ENCODE peak calls at places on chromosome 22, in six cellular contexts. V, B, G, K, N and L are unnamed samples.

GRCh38 chr22:31818481-31819392 is 64.9 kb downstream of the DEPDC5 start:
- DNase-seq in V (no peak), B (no peak), G (peak), K (peak), N (no peak), L (peak)

GRCh38 chr22:27523711-27524110 is 277.8 kb downstream of the MN1 start:
- DNase-seq in V (no peak), B (no peak), G (no peak), K (no peak), N (no peak), L (no peak)

GRCh38 chr22:39960791-39961746 is 872 bp downstream of the TMA7B start:
- DNase-seq in V (peak), B (no peak), G (peak), K (peak), N (no peak), L (peak)

GRCh38 chr22:27760474-27760873 is 41.1 kb downstream of the MN1 start:
- DNase-seq in V (no peak), B (no peak), G (no peak), K (no peak), N (no peak), L (no peak)

GRCh38 chr22:27195516-27195915 is 538.1 kb downstream of the MIAT start:
- DNase-seq in V (no peak), B (no peak), G (no peak), K (no peak), N (no peak), L (no peak)

GRCh38 chr22:28728002-28728401 is 13.6 kb downstream of the CHEK2 start:
- DNase-seq in V (no peak), B (no peak), G (no peak), K (no peak), N (no peak), L (no peak)

GRCh38 chr22:43346521-43346929 is 3.4 kb upstream of the SCUBE1 start:
- DNase-seq in V (peak), B (peak), G (peak), K (peak), N (peak), L (peak)

GRCh38 chr22:19599004-19599403 is 74.8 kb upstream of the CLDN5 start:
- DNase-seq in V (no peak), B (no peak), G (no peak), K (no peak), N (no peak), L (no peak)

GRCh38 chr22:44098021-44098739 is 74.1 kb downstream of the PARVB start:
- DNase-seq in V (no peak), B (no peak), G (no peak), K (no peak), N (no peak), L (no peak)

GRCh38 chr22:23069502-23070357 is 589 bp upstream of the GNAZ start:
- DNase-seq in V (peak), B (peak), G (peak), K (peak), N (peak), L (peak)

GRCh38 chr22:17117890-17118289 is 3.3 kb downstream of the TMEM121B start:
- DNase-seq in V (no peak), B (no peak), G (no peak), K (no peak), N (no peak), L (no peak)
- H3K4me3 ChIP-seq in V (no peak), B (no peak), G (no peak), K (no peak), N (no peak), L (no peak)

DNA sequence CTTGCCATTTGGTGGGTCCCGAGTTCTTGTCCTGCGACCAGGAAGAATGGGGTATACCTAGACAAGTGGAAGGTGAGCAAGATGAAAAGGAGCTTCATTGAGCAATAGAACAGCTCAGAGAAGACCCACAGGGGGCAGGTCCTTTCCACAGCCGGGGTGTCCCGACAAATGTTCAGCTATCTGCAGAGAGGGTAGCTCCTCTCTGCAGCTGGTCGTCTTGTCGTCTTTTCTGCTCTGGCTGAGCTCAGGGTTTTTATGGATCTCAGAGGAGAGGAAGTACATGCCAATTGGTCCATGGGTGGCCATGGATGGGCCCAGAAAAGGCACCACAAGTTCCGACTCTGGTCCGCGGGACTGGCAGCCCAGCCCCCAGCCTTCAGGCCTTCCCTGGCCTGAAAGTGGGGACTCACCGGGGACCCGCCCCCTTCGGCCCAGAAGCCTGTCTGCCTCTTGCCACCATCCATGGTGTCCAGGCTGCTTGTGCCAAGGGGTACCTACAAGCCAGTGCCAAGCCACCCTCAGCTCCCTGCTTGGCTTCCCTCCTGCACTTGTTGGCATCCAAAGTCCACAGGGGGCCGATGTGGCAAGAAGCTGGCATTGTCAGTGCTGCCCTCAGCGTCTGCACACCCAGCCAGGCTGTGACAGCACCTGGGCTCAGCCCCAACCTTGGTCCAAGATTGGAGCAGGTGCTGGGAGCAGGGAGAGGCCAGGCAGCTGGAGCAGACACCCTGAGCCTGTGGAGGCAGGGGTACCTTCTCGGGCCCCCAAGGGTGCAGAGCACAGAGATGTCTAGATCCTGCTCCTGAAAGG is 438.9 kb downstream of the TBC1D22A start:
- DNase-seq in V (no peak), B (no peak), G (no peak), K (no peak), N (no peak), L (no peak)
- TF ChIP-seq CTCF in V (no peak), B (no peak), G (no peak), K (no peak), N (no peak), L (no peak)

DNA sequence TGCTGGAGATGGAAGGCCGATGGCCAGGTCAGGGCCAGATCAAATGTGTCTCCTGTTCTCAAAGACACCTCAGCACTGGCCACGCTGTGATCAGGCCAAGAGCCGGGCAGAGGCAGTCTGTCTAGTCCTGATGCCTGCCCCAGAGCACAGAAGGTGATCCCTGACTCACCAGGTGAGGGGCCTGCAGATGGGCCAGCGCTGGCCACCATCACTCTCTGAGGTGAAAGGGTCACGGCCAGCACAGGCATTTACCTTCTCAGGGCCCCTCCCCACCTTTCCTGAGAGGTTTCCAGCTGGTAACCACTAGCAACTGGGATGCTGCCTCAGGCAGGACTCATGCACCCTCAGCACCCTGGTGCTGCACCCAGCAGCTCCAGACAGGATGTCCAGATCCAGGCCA is 2.9 kb downstream of the SBF1 start:
- DNase-seq in V (no peak), B (no peak), G (no peak), K (no peak), N (no peak), L (no peak)
- H3K4me3 ChIP-seq in V (no peak), B (no peak), G (no peak), K (no peak), N (no peak), L (no peak)

GRCh38 chr22:37479196-37479595 is 7.0 kb downstream of the MFNG start:
- DNase-seq in V (no peak), B (no peak), G (no peak), K (no peak), N (no peak), L (no peak)

GRCh38 chr22:37474447-37475090 is 11.6 kb downstream of the MFNG start:
- DNase-seq in V (no peak), B (no peak), G (no peak), K (no peak), N (no peak), L (no peak)

GRCh38 chr22:37473437-37473946 is 12.7 kb downstream of the MFNG start:
- DNase-seq in V (no peak), B (no peak), G (no peak), K (no peak), N (no peak), L (no peak)

GRCh38 chr22:37480387-37481346 is 5.5 kb downstream of the MFNG start:
- DNase-seq in V (no peak), B (no peak), G (no peak), K (no peak), N (no peak), L (no peak)

GRCh38 chr22:37476389-37477329 is 9.5 kb downstream of the MFNG start:
- DNase-seq in V (no peak), B (no peak), G (no peak), K (no peak), N (no peak), L (no peak)
- TF ChIP-seq CTCF in V (no peak), B (no peak), G (no peak), K (no peak), N (no peak), L (no peak)

GRCh38 chr22:41286639-41287091 is 678 bp upstream of the RANGAP1 start:
- DNase-seq in V (peak), B (no peak), G (no peak), K (no peak), N (no peak), L (no peak)
- H3K4me3 ChIP-seq in V (peak), B (peak), G (peak), K (peak), N (peak), L (peak)

DNA sequence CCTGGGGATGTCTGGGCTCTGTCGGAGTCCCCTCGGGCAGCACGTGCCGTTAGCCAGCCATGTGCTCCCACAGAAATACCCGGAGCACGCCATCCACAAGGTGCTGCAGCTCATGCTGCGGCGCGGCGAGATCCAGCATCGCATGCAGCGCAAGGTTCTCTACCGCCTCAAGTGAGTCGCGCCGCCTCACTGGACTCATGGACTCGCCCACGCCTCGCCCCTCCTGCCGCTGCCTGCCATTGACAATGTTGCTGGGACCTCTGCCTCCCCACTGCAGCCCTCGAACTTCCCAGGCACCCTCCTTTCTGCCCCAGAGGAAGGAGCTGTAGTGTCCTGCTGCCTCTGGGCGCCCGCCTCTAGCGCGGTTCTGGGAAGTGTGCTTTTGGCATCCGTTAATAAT is 24.1 kb downstream of the MCM5 start:
- DNase-seq in V (no peak), B (no peak), G (no peak), K (no peak), N (no peak), L (no peak)
- TF ChIP-seq CTCF in V (no peak), B (no peak), G (no peak), K (no peak), N (no peak), L (no peak)